ENCODE peak calls at places on chromosomes 12 and 14, in six cellular contexts. One of them, this sample, is unnamed.

GRCh38 chr14:74649673-74650072 is 37.6 kb upstream of the LTBP2 start:
- DNase-seq in heart left ventricle: no peak
- DNase-seq in neuronal stem cell: no peak
- DNase-seq in CD8-positive, alpha-beta memory T cell: no peak
- DNase-seq in trophoblast cell: peak; percentile 67
- DNase-seq in upper lobe of left lung: no peak
- DNase-seq in this sample: no peak

GRCh38 chr12:69570545-69571399 is 14.5 kb upstream of the CCT2 start:
- DNase-seq in trophoblast cell: peak; percentile 88
- DNase-seq in heart left ventricle: no peak
- DNase-seq in CD8-positive, alpha-beta memory T cell: peak; percentile 20
- DNase-seq in neuronal stem cell: peak; percentile 39
- DNase-seq in upper lobe of left lung: no peak
- DNase-seq in this sample: no peak

GRCh38 chr14:20857630-20858261 is 33.4 kb upstream of the RNASE3 start:
- DNase-seq in upper lobe of left lung: no peak
- DNase-seq in heart left ventricle: peak; percentile 86
- DNase-seq in neuronal stem cell: peak; percentile 56
- DNase-seq in trophoblast cell: peak; percentile 77
- DNase-seq in CD8-positive, alpha-beta memory T cell: peak; percentile 65
- DNase-seq in this sample: peak; percentile 91

GRCh38 chr14:21072781-21073339 is 2.8 kb downstream of the ARHGEF40 start:
- DNase-seq in trophoblast cell: no peak
- DNase-seq in upper lobe of left lung: no peak
- DNase-seq in heart left ventricle: no peak
- DNase-seq in neuronal stem cell: no peak
- DNase-seq in CD8-positive, alpha-beta memory T cell: no peak
- DNase-seq in this sample: no peak

GRCh38 chr14:105853089-105853906 is 326.9 kb downstream of the TMEM121 start:
- DNase-seq in trophoblast cell: no peak
- DNase-seq in neuronal stem cell: no peak
- DNase-seq in heart left ventricle: peak; percentile 46
- DNase-seq in upper lobe of left lung: peak; percentile 78
- DNase-seq in CD8-positive, alpha-beta memory T cell: no peak
- DNase-seq in this sample: no peak

GRCh38 chr14:87081004-87081403 is 912.0 kb downstream of the GALC start:
- DNase-seq in upper lobe of left lung: no peak
- DNase-seq in neuronal stem cell: no peak
- DNase-seq in CD8-positive, alpha-beta memory T cell: no peak
- DNase-seq in trophoblast cell: no peak
- DNase-seq in heart left ventricle: no peak
- DNase-seq in this sample: no peak

GRCh38 chr14:22593189-22593588 is 4.2 kb upstream of the DAD1 start:
- DNase-seq in heart left ventricle: no peak
- DNase-seq in neuronal stem cell: no peak
- DNase-seq in trophoblast cell: no peak
- DNase-seq in CD8-positive, alpha-beta memory T cell: no peak
- DNase-seq in upper lobe of left lung: no peak
- DNase-seq in this sample: no peak

GRCh38 chr14:68173227-68173972 is 353.8 kb downstream of the RAD51B start:
- DNase-seq in heart left ventricle: no peak
- DNase-seq in CD8-positive, alpha-beta memory T cell: no peak
- DNase-seq in trophoblast cell: no peak
- DNase-seq in neuronal stem cell: no peak
- DNase-seq in upper lobe of left lung: no peak
- DNase-seq in this sample: no peak

GRCh38 chr12:3263939-3264699 is 186.9 kb downstream of the TSPAN9 start:
- DNase-seq in CD8-positive, alpha-beta memory T cell: no peak
- DNase-seq in upper lobe of left lung: peak; percentile 78
- DNase-seq in heart left ventricle: no peak
- DNase-seq in trophoblast cell: peak; percentile 5
- DNase-seq in neuronal stem cell: no peak
- DNase-seq in this sample: no peak

GRCh38 chr14:39614292-39614923 is 182.2 kb upstream of the FBXO33 start:
- DNase-seq in heart left ventricle: no peak
- DNase-seq in neuronal stem cell: no peak
- DNase-seq in trophoblast cell: no peak
- DNase-seq in upper lobe of left lung: no peak
- DNase-seq in CD8-positive, alpha-beta memory T cell: no peak
- DNase-seq in this sample: no peak

GRCh38 chr14:95431199-95432145 is 85.0 kb downstream of the SYNE3 start:
- DNase-seq in trophoblast cell: peak; percentile 49
- DNase-seq in CD8-positive, alpha-beta memory T cell: no peak
- DNase-seq in neuronal stem cell: peak; percentile 40
- DNase-seq in heart left ventricle: no peak
- DNase-seq in upper lobe of left lung: no peak
- DNase-seq in this sample: no peak

GRCh38 chr12:120489018-120489417 is 6.9 kb upstream of the DYNLL1 start:
- DNase-seq in trophoblast cell: no peak
- DNase-seq in neuronal stem cell: no peak
- DNase-seq in CD8-positive, alpha-beta memory T cell: no peak
- DNase-seq in upper lobe of left lung: no peak
- DNase-seq in heart left ventricle: no peak
- DNase-seq in this sample: no peak

GRCh38 chr14:76908834-76909233 is 82.6 kb downstream of the LRRC74A start:
- DNase-seq in CD8-positive, alpha-beta memory T cell: no peak
- DNase-seq in trophoblast cell: peak; percentile 21
- DNase-seq in heart left ventricle: no peak
- DNase-seq in upper lobe of left lung: no peak
- DNase-seq in neuronal stem cell: no peak
- DNase-seq in this sample: no peak

GRCh38 chr14:56555921-56556570 is 23.6 kb upstream of the TMEM260 start:
- DNase-seq in trophoblast cell: peak; percentile 55
- DNase-seq in heart left ventricle: no peak
- DNase-seq in CD8-positive, alpha-beta memory T cell: no peak
- DNase-seq in upper lobe of left lung: no peak
- DNase-seq in neuronal stem cell: peak; percentile 29
- DNase-seq in this sample: no peak

GRCh38 chr12:96466939-96467751 is 22.2 kb upstream of the CFAP54 start:
- DNase-seq in trophoblast cell: peak; percentile 98
- DNase-seq in upper lobe of left lung: no peak
- DNase-seq in CD8-positive, alpha-beta memory T cell: no peak
- DNase-seq in heart left ventricle: no peak
- DNase-seq in neuronal stem cell: no peak
- DNase-seq in this sample: no peak

GRCh38 chr14:59377991-59378720 is 87.0 kb downstream of the GPR135 start:
- DNase-seq in CD8-positive, alpha-beta memory T cell: no peak
- DNase-seq in heart left ventricle: no peak
- DNase-seq in neuronal stem cell: no peak
- DNase-seq in trophoblast cell: no peak
- DNase-seq in upper lobe of left lung: no peak
- DNase-seq in this sample: no peak

GRCh38 chr12:63915105-63915830 is 70.8 kb downstream of the SRGAP1 start:
- DNase-seq in heart left ventricle: no peak
- DNase-seq in trophoblast cell: peak; percentile 77
- DNase-seq in upper lobe of left lung: no peak
- DNase-seq in neuronal stem cell: no peak
- DNase-seq in CD8-positive, alpha-beta memory T cell: no peak
- DNase-seq in this sample: no peak

GRCh38 chr12:3170423-3171194 is 93.4 kb downstream of the TSPAN9 start:
- DNase-seq in CD8-positive, alpha-beta memory T cell: no peak
- DNase-seq in upper lobe of left lung: no peak
- DNase-seq in neuronal stem cell: no peak
- DNase-seq in trophoblast cell: peak; percentile 79
- DNase-seq in heart left ventricle: no peak
- DNase-seq in this sample: no peak

GRCh38 chr14:81727243-81727642 is 193.6 kb upstream of the SEL1L start:
- DNase-seq in trophoblast cell: no peak
- DNase-seq in CD8-positive, alpha-beta memory T cell: no peak
- DNase-seq in upper lobe of left lung: no peak
- DNase-seq in heart left ventricle: no peak
- DNase-seq in neuronal stem cell: no peak
- DNase-seq in this sample: no peak

GRCh38 chr12:45634273-45634917 is 95.1 kb upstream of the ARID2 start:
- DNase-seq in upper lobe of left lung: peak; percentile 61
- DNase-seq in neuronal stem cell: no peak
- DNase-seq in heart left ventricle: no peak
- DNase-seq in trophoblast cell: no peak
- DNase-seq in CD8-positive, alpha-beta memory T cell: no peak
- DNase-seq in this sample: no peak

GRCh38 chr12:46224401-46224800 is 44.4 kb downstream of the SLC38A1 start:
- DNase-seq in upper lobe of left lung: no peak
- DNase-seq in CD8-positive, alpha-beta memory T cell: no peak
- DNase-seq in neuronal stem cell: no peak
- DNase-seq in trophoblast cell: no peak
- DNase-seq in heart left ventricle: no peak
- DNase-seq in this sample: no peak

GRCh38 chr14:105989746-105990302 is 463.4 kb downstream of the TMEM121 start:
- DNase-seq in neuronal stem cell: no peak
- DNase-seq in CD8-positive, alpha-beta memory T cell: no peak
- DNase-seq in heart left ventricle: no peak
- DNase-seq in trophoblast cell: no peak
- DNase-seq in upper lobe of left lung: no peak
- DNase-seq in this sample: no peak

GRCh38 chr12:52057614-52057939 is 6.3 kb downstream of the NR4A1 start:
- DNase-seq in heart left ventricle: no peak
- DNase-seq in neuronal stem cell: no peak
- DNase-seq in upper lobe of left lung: no peak
- DNase-seq in trophoblast cell: no peak
- DNase-seq in CD8-positive, alpha-beta memory T cell: no peak
- DNase-seq in this sample: no peak

GRCh38 chr12:51528852-51529545 is 62.0 kb upstream of the SCN8A start:
- DNase-seq in heart left ventricle: no peak
- DNase-seq in upper lobe of left lung: no peak
- DNase-seq in neuronal stem cell: no peak
- DNase-seq in CD8-positive, alpha-beta memory T cell: no peak
- DNase-seq in trophoblast cell: peak; percentile 81
- DNase-seq in this sample: no peak

GRCh38 chr12:40945772-40946171 is 242.3 kb upstream of the PDZRN4 start:
- DNase-seq in heart left ventricle: no peak
- DNase-seq in upper lobe of left lung: no peak
- DNase-seq in neuronal stem cell: no peak
- DNase-seq in trophoblast cell: no peak
- DNase-seq in CD8-positive, alpha-beta memory T cell: no peak
- DNase-seq in this sample: no peak

GRCh38 chr12:6333566-6333965 is 8.3 kb downstream of the TNFRSF1A start:
- DNase-seq in CD8-positive, alpha-beta memory T cell: no peak
- DNase-seq in heart left ventricle: no peak
- DNase-seq in trophoblast cell: peak; percentile 98
- DNase-seq in neuronal stem cell: no peak
- DNase-seq in upper lobe of left lung: no peak
- DNase-seq in this sample: no peak

GRCh38 chr12:29644536-29645162 is 139.1 kb downstream of the TMTC1 start:
- DNase-seq in CD8-positive, alpha-beta memory T cell: no peak
- DNase-seq in trophoblast cell: no peak
- DNase-seq in upper lobe of left lung: no peak
- DNase-seq in neuronal stem cell: no peak
- DNase-seq in heart left ventricle: no peak
- DNase-seq in this sample: no peak

GRCh38 chr14:101370593-101371569 is 190.4 kb upstream of the DIO3 start:
- DNase-seq in trophoblast cell: no peak
- DNase-seq in heart left ventricle: no peak
- DNase-seq in neuronal stem cell: no peak
- DNase-seq in CD8-positive, alpha-beta memory T cell: no peak
- DNase-seq in upper lobe of left lung: no peak
- DNase-seq in this sample: no peak

DNA sequence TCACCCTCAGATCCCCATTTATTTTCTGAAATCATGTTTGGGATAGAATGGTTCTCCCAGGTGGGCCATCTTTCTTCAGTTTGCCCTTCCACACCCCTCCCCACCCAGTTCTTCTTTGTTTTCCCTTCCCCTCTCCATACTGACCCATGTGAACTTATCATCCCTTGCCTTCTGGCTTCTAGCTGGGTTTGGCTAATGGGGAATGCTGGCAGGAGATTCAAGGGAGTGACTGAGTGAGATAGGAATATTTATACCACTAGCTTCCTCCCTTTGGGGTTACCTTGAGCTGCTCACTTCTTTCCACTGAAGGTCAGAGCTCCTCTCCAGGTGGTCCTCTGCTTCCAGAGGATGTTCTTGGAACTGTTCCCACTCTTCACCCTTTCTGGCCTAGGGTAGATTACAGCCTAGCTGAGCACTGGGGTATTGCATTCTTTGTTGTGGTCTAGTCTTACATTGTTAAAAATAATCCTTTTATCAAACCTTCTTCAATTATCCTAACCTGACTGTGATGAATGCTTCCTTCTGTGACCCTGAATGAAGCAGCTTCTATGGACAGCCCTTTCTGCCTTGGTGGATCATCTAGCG is 88.3 kb upstream of the ATP2B1 start:
- DNase-seq in trophoblast cell: no peak
- DNase-seq in heart left ventricle: no peak
- DNase-seq in CD8-positive, alpha-beta memory T cell: no peak
- DNase-seq in upper lobe of left lung: no peak
- DNase-seq in neuronal stem cell: no peak
- DNase-seq in this sample: no peak
- H3K36me3 ChIP-seq in trophoblast cell: no peaks in the 10 kb centered on the region
- H3K36me3 ChIP-seq in heart left ventricle: no peaks in the 10 kb centered on the region
- H3K36me3 ChIP-seq in CD8-positive, alpha-beta memory T cell: no peaks in the 10 kb centered on the region
- H3K36me3 ChIP-seq in upper lobe of left lung: no peaks in the 10 kb centered on the region
- H3K36me3 ChIP-seq in neuronal stem cell: no peaks in the 10 kb centered on the region
- H3K36me3 ChIP-seq in this sample: no peaks in the 10 kb centered on the region

GRCh38 chr14:51185754-51186153 is 54.3 kb upstream of the TMX1 start:
- DNase-seq in neuronal stem cell: no peak
- DNase-seq in trophoblast cell: peak; percentile 5
- DNase-seq in upper lobe of left lung: no peak
- DNase-seq in heart left ventricle: no peak
- DNase-seq in CD8-positive, alpha-beta memory T cell: no peak
- DNase-seq in this sample: no peak
- H3K27ac ChIP-seq in neuronal stem cell: no peak overlapping the region
- H3K27ac ChIP-seq in trophoblast cell: no peak overlapping the region
- H3K27ac ChIP-seq in upper lobe of left lung: no peak overlapping the region
- H3K27ac ChIP-seq in heart left ventricle: no peak overlapping the region
- H3K27ac ChIP-seq in CD8-positive, alpha-beta memory T cell: no peak overlapping the region
- H3K27ac ChIP-seq in this sample: no peak overlapping the region

DNA sequence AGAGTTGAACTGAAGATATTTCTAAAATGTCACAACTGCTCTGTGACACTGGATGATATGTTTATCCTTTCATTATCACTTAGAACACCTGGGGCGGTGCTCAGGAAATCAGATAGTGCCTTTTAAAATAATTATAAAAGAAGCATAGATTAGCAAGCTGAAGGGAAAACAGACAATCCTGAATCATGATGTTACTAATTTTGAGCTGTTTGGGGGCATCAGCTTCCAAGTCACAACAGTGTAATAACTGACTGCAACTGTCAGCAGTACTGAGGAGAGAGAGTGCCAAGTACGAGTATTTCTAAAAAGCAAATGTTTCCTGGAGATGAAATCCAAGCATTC is 380.2 kb downstream of the EGLN3 start:
- DNase-seq in CD8-positive, alpha-beta memory T cell: no peak
- DNase-seq in neuronal stem cell: no peak
- DNase-seq in trophoblast cell: no peak
- DNase-seq in upper lobe of left lung: no peak
- DNase-seq in heart left ventricle: no peak
- DNase-seq in this sample: no peak
- H3K36me3 ChIP-seq in CD8-positive, alpha-beta memory T cell: no peaks in the 10 kb centered on the region
- H3K36me3 ChIP-seq in neuronal stem cell: no peaks in the 10 kb centered on the region
- H3K36me3 ChIP-seq in trophoblast cell: no peaks in the 10 kb centered on the region
- H3K36me3 ChIP-seq in upper lobe of left lung: no peaks in the 10 kb centered on the region
- H3K36me3 ChIP-seq in heart left ventricle: no peaks in the 10 kb centered on the region
- H3K36me3 ChIP-seq in this sample: no peaks in the 10 kb centered on the region

DNA sequence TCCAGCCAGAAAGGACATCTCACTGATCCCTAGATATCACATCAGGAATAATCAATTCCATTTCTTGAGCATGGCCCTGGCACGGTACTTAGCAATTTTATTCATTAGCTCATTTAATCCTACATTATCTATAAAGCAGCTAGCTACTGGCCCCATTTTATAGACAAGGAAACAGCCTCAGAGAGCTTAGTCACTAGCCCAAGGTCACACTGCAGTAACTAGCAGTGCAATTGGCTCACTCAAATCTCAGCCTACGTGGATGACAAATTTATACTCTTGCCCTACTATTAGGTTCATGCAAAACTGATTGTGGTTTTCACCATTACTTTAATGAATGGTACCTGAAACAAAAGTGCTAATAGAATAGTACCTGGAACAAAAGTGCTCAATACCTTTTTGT is 41.7 kb downstream of the NUAK1 start:
- DNase-seq in CD8-positive, alpha-beta memory T cell: no peak
- DNase-seq in neuronal stem cell: no peak
- DNase-seq in trophoblast cell: no peak
- DNase-seq in upper lobe of left lung: no peak
- DNase-seq in heart left ventricle: no peak
- DNase-seq in this sample: no peak
- H3K27ac ChIP-seq in CD8-positive, alpha-beta memory T cell: no peak overlapping the region
- H3K27ac ChIP-seq in neuronal stem cell: no peak overlapping the region
- H3K27ac ChIP-seq in trophoblast cell: no peak overlapping the region
- H3K27ac ChIP-seq in upper lobe of left lung: no peak overlapping the region
- H3K27ac ChIP-seq in heart left ventricle: peak overlapping the region; percentile 67
- H3K27ac ChIP-seq in this sample: no peak overlapping the region

This sample was measured in pancreas.